ENCODE peak calls at places on chromosomes 11 and 22, in four cellular contexts. One of them, this sample, is unnamed. For H3K27me3, the result is how much of the 10 kb centered on the place peaks cover.

GRCh38 chr22:46748948-46749681 is 11.1 kb upstream of the CERK start:
- DNase-seq in IMR-90: peak
- DNase-seq in heart right ventricle: no peak
- DNase-seq in MM.1S: no peak
- DNase-seq in this sample: no peak

GRCh38 chr11:33018840-33019239 is 3.2 kb downstream of the DEPDC7 start:
- DNase-seq in IMR-90: no peak
- DNase-seq in heart right ventricle: no peak
- DNase-seq in MM.1S: no peak
- DNase-seq in this sample: no peak

GRCh38 chr11:67436459-67437081 is 912 bp downstream of the PTPRCAP start:
- DNase-seq in IMR-90: no peak
- DNase-seq in heart right ventricle: no peak
- DNase-seq in MM.1S: no peak
- DNase-seq in this sample: peak

GRCh38 chr11:10694481-10695239 is 1.1 kb upstream of the IRAG1 start:
- DNase-seq in IMR-90: peak
- DNase-seq in heart right ventricle: no peak
- DNase-seq in MM.1S: no peak
- DNase-seq in this sample: no peak

GRCh38 chr11:107018902-107019493 is 722 bp upstream of the GUCY1A2 start:
- DNase-seq in IMR-90: peak
- DNase-seq in heart right ventricle: peak
- DNase-seq in MM.1S: no peak
- DNase-seq in this sample: no peak

GRCh38 chr22:37175414-37176144 is 12.5 kb downstream of the C1QTNF6 start:
- DNase-seq in IMR-90: no peak
- DNase-seq in heart right ventricle: no peak
- DNase-seq in MM.1S: no peak
- DNase-seq in this sample: no peak

GRCh38 chr11:12077535-12078280 is 32.7 kb upstream of the MICAL2 start:
- DNase-seq in IMR-90: peak
- DNase-seq in heart right ventricle: no peak
- DNase-seq in MM.1S: no peak
- DNase-seq in this sample: no peak

GRCh38 chr11:37946155-37946766 is 1348.2 kb upstream of the RAG2 start:
- DNase-seq in IMR-90: peak
- DNase-seq in heart right ventricle: no peak
- DNase-seq in MM.1S: peak
- DNase-seq in this sample: peak

GRCh38 chr11:134510641-134511040 is 98.6 kb upstream of the B3GAT1 start:
- DNase-seq in IMR-90: no peak
- DNase-seq in heart right ventricle: no peak
- DNase-seq in MM.1S: no peak
- DNase-seq in this sample: no peak

GRCh38 chr22:36619797-36620390 is 83.7 kb downstream of the CACNG2 start:
- DNase-seq in IMR-90: no peak
- DNase-seq in heart right ventricle: no peak
- DNase-seq in MM.1S: no peak
- DNase-seq in this sample: peak

GRCh38 chr11:61336171-61336935 is 3.3 kb downstream of the TKFC start:
- DNase-seq in IMR-90: peak
- DNase-seq in heart right ventricle: peak
- DNase-seq in MM.1S: peak
- DNase-seq in this sample: peak

GRCh38 chr11:75946531-75947530 is 131.8 kb downstream of the UVRAG start:
- DNase-seq in IMR-90: peak
- DNase-seq in heart right ventricle: peak
- DNase-seq in MM.1S: peak
- DNase-seq in this sample: no peak

GRCh38 chr22:19105867-19106802 is 16.1 kb downstream of the DGCR2 start:
- DNase-seq in IMR-90: no peak
- DNase-seq in heart right ventricle: no peak
- DNase-seq in MM.1S: no peak
- DNase-seq in this sample: peak

GRCh38 chr11:31804439-31805036 is 6.6 kb downstream of the PAX6 start:
- DNase-seq in IMR-90: no peak
- DNase-seq in heart right ventricle: no peak
- DNase-seq in MM.1S: no peak
- DNase-seq in this sample: peak

GRCh38 chr11:112127056-112127455 is 36.8 kb downstream of the IL18 start:
- DNase-seq in IMR-90: no peak
- DNase-seq in heart right ventricle: no peak
- DNase-seq in MM.1S: no peak
- DNase-seq in this sample: no peak

GRCh38 chr22:31607696-31608095 is 54.3 kb downstream of the PISD start:
- DNase-seq in IMR-90: no peak
- DNase-seq in heart right ventricle: no peak
- DNase-seq in MM.1S: no peak
- DNase-seq in this sample: no peak

GRCh38 chr11:12386745-12387144 is 9.4 kb downstream of the PARVA start:
- DNase-seq in IMR-90: no peak
- DNase-seq in heart right ventricle: no peak
- DNase-seq in MM.1S: no peak
- DNase-seq in this sample: no peak

DNA sequence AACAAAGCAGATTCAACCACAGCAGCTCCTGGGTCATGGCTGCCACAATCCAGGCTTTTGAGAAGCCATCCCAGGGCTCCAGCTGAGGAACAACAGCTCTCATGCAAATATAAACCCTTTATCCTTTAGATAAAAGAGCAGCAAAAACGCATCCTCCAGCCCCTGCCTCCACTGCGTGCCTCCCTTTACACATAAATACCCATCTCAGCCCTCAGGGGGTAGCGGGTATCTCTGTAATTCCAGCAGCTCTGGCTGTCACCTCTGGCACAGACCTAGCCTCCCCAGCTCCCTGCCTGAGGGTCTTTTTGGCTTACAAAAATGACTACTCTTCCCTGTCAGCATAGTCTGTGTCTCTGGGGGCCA is 21.6 kb downstream of the LMO1 start:
- DNase-seq in IMR-90: no peak
- DNase-seq in heart right ventricle: no peak
- DNase-seq in MM.1S: no peak
- DNase-seq in this sample: no peak
- H3K27me3 ChIP-seq in IMR-90: under half
- H3K27me3 ChIP-seq in heart right ventricle: under half
- H3K27me3 ChIP-seq in MM.1S: under half
- H3K27me3 ChIP-seq in this sample: under half

GRCh38 chr22:17369553-17370035 is 334 bp downstream of the CECR2 start:
- DNase-seq in IMR-90: no peak
- DNase-seq in heart right ventricle: peak
- DNase-seq in MM.1S: peak
- DNase-seq in this sample: peak

GRCh38 chr22:17370036-17370765 is 941 bp downstream of the CECR2 start:
- DNase-seq in IMR-90: no peak
- DNase-seq in heart right ventricle: peak
- DNase-seq in MM.1S: no peak
- DNase-seq in this sample: no peak

GRCh38 chr22:17373839-17374238 is 4.6 kb downstream of the CECR2 start:
- DNase-seq in IMR-90: no peak
- DNase-seq in heart right ventricle: no peak
- DNase-seq in MM.1S: no peak
- DNase-seq in this sample: no peak

GRCh38 chr22:17370766-17371181 is 1.5 kb downstream of the CECR2 start:
- DNase-seq in IMR-90: no peak
- DNase-seq in heart right ventricle: no peak
- DNase-seq in MM.1S: no peak
- DNase-seq in this sample: no peak

DNA sequence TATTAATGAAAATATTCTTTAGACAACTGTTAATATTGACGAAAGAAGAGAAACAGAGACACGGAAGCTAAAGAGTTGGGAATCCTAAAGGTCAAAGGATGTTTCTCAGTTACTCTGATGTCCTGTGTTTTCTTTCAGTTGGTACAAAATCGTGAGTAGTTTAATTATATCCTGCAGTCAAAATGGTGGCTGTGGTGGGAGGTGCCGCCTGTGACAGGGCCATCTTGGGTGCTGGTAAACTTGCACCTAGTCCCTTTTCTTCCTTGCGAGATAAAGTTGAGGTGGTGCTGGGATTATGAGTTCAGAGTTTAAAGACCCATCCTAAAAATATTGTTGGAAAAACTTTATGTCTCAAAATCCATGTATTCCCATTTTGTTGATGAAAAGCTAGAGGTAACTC is 2.2 kb downstream of the CECR2 start:
- DNase-seq in IMR-90: no peak
- DNase-seq in heart right ventricle: no peak
- DNase-seq in MM.1S: no peak
- DNase-seq in this sample: no peak
- H3K27me3 ChIP-seq in IMR-90: under half
- H3K27me3 ChIP-seq in heart right ventricle: half or more
- H3K27me3 ChIP-seq in MM.1S: under half
- H3K27me3 ChIP-seq in this sample: under half

GRCh38 chr11:118263694-118264567 is at the start of gene MPZL2:
- DNase-seq in IMR-90: no peak
- DNase-seq in heart right ventricle: peak
- DNase-seq in MM.1S: peak
- DNase-seq in this sample: no peak
- H3K27me3 ChIP-seq in IMR-90: under half
- H3K27me3 ChIP-seq in heart right ventricle: under half
- H3K27me3 ChIP-seq in MM.1S: under half
- H3K27me3 ChIP-seq in this sample: under half

DNA sequence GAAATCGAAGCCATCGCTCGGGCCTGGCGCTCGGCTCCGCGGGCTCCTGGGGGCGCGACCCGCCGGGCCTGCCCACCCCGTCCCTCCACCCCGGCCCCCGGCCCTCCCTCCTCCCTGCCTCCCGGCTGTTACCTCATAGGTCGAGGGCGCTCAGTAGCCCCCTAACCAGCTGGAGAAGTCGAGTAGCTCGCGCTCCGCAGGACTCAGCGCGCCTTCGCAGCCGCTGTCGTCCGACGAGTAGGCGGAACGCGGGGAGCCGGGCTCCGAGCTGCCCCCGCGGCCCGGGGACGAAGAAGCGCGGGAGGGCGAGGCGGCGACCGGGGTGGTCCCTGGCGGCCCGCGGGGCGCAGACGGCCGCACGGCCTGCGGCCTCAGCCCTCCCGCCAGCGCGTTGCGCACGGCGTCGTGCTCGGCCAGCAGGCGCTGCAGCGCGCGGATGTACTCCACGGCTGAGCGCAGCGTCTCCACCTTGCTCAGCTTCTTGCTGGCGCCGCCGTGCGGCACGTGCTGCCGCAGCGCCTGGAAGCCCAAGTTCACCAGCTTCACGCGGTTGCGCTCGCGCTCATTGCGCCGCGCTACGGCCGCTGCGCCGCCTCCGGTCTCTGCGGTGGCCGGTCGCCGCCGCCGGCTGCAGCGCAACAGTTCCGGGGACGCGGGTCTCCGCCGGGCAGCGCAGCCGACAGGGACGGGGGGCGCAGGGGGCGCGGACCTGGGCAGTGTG is 627 bp downstream of the ASCL2 start:
- DNase-seq in IMR-90: peak
- DNase-seq in heart right ventricle: peak
- DNase-seq in MM.1S: no peak
- DNase-seq in this sample: no peak
- H3K27me3 ChIP-seq in IMR-90: half or more
- H3K27me3 ChIP-seq in heart right ventricle: half or more
- H3K27me3 ChIP-seq in MM.1S: half or more
- H3K27me3 ChIP-seq in this sample: under half

GRCh38 chr22:41914611-41915034 is 251 bp downstream of the SHISA8 start:
- DNase-seq in IMR-90: no peak
- DNase-seq in heart right ventricle: no peak
- DNase-seq in MM.1S: no peak
- DNase-seq in this sample: no peak
- H3K27me3 ChIP-seq in IMR-90: half or more
- H3K27me3 ChIP-seq in heart right ventricle: half or more
- H3K27me3 ChIP-seq in MM.1S: half or more
- H3K27me3 ChIP-seq in this sample: under half

GRCh38 chr22:22886546-22886945 is 1.1 kb upstream of the IGLL5 start:
- DNase-seq in IMR-90: no peak
- DNase-seq in heart right ventricle: no peak
- DNase-seq in MM.1S: peak
- DNase-seq in this sample: no peak
- H3K27me3 ChIP-seq in IMR-90: under half
- H3K27me3 ChIP-seq in heart right ventricle: under half
- H3K27me3 ChIP-seq in MM.1S: under half
- H3K27me3 ChIP-seq in this sample: under half

This sample was measured in Karpas-422.